ENCODE peak calls at places on chromosome 1, in ten cellular contexts. T is esophagus squamous epithelium, Z is spleen, S is stomach, R is prostate gland, B is endothelial cell of umbilical vein, F is IMR-90, V is heart left ventricle, L is upper lobe of left lung, N is A549. A is an unnamed sample.

GRCh38 chr1:156760092-156760795 is 7.1 kb upstream of the PRCC start:
- DNase-seq in T (no peak), Z (no peak), S (no peak), R (no peak), B (no peak), F (no peak), V (no peak), L (no peak), N (no peak), A (no peak)

GRCh38 chr1:10530756-10531155 is 56.0 kb downstream of the PEX14 start:
- DNase-seq in T (no peak), Z (no peak), S (no peak), R (no peak), B (no peak), F (peak; percentile 79), V (no peak), L (no peak), N (no peak), A (no peak)

GRCh38 chr1:219443763-219444162 is 169.1 kb downstream of the ZC3H11B start:
- DNase-seq in T (no peak), Z (no peak), S (no peak), R (no peak), B (no peak), F (peak; percentile 46), V (no peak), L (no peak), N (no peak), A (no peak)

GRCh38 chr1:167093863-167094516 is at the start of gene STYXL2:
- DNase-seq in T (no peak), Z (no peak), S (no peak), R (no peak), B (no peak), F (no peak), V (peak; percentile 74), L (no peak), N (no peak), A (no peak)

GRCh38 chr1:26833432-26834405 is 7.2 kb downstream of the ZDHHC18 start:
- DNase-seq in T (peak; percentile 48), Z (peak; percentile 97), S (peak; percentile 64), R (no peak), B (no peak), F (no peak), V (peak; percentile 57), L (peak; percentile 83), N (no peak), A (peak; percentile 76)

GRCh38 chr1:230278871-230279582 is 147.1 kb downstream of the PGBD5 start:
- DNase-seq in T (no peak), Z (peak; percentile 70), S (no peak), R (no peak), B (no peak), F (no peak), V (no peak), L (peak; percentile 11), N (no peak), A (no peak)

GRCh38 chr1:29824478-29825273 is 588.4 kb downstream of the PTPRU start:
- DNase-seq in T (no peak), Z (peak; percentile 33), S (peak; percentile 11), R (no peak), B (no peak), F (no peak), V (no peak), L (no peak), N (no peak), A (no peak)

GRCh38 chr1:62437273-62437945 is 560 bp downstream of the USP1 start:
- DNase-seq in T (no peak), Z (no peak), S (no peak), R (peak; percentile 49), B (no peak), F (no peak), V (no peak), L (no peak), N (no peak), A (peak; percentile 51)

GRCh38 chr1:60867782-60868181 is 214.6 kb upstream of the NFIA start:
- DNase-seq in T (no peak), Z (no peak), S (no peak), R (no peak), B (no peak), F (no peak), V (no peak), L (no peak), N (no peak), A (no peak)

GRCh38 chr1:51532853-51533252 is 13.8 kb upstream of the EPS15 start:
- DNase-seq in T (no peak), Z (no peak), S (no peak), R (no peak), B (no peak), F (no peak), V (no peak), L (no peak), N (no peak), A (no peak)

GRCh38 chr1:111289371-111289770 is 1.3 kb upstream of the CHIA start:
- DNase-seq in T (no peak), Z (no peak), S (no peak), R (no peak), B (no peak), F (no peak), V (no peak), L (no peak), N (no peak), A (no peak)

GRCh38 chr1:246907472-246907871 is 24.3 kb downstream of the AHCTF1 start:
- DNase-seq in T (no peak), Z (no peak), S (no peak), R (peak; percentile 14), B (peak; percentile 63), F (peak; percentile 72), V (no peak), L (no peak), N (peak; percentile 51), A (peak; percentile 63)

GRCh38 chr1:217134857-217135568 is 411.8 kb upstream of the ESRRG start:
- DNase-seq in T (no peak), Z (no peak), S (no peak), R (no peak), B (no peak), F (peak; percentile 4), V (peak; percentile 36), L (no peak), N (peak; percentile 14), A (no peak)

GRCh38 chr1:21604208-21604957 is 64.8 kb downstream of the RAP1GAP start:
- DNase-seq in T (no peak), Z (no peak), S (no peak), R (no peak), B (no peak), F (peak; percentile 38), V (no peak), L (no peak), N (no peak), A (no peak)

GRCh38 chr1:6962390-6962955 is 177.2 kb downstream of the CAMTA1 start:
- DNase-seq in T (no peak), Z (no peak), S (peak; percentile 31), R (no peak), B (no peak), F (no peak), V (peak; percentile 76), L (no peak), N (peak; percentile 98), A (no peak)

GRCh38 chr1:151993734-151994496 is at the start of gene S100A10:
- DNase-seq in T (peak; percentile 35), Z (peak; percentile 93), S (peak; percentile 79), R (peak; percentile 70), B (peak; percentile 67), F (peak; percentile 68), V (peak; percentile 88), L (peak; percentile 82), N (peak; percentile 88), A (peak; percentile 86)

DNA sequence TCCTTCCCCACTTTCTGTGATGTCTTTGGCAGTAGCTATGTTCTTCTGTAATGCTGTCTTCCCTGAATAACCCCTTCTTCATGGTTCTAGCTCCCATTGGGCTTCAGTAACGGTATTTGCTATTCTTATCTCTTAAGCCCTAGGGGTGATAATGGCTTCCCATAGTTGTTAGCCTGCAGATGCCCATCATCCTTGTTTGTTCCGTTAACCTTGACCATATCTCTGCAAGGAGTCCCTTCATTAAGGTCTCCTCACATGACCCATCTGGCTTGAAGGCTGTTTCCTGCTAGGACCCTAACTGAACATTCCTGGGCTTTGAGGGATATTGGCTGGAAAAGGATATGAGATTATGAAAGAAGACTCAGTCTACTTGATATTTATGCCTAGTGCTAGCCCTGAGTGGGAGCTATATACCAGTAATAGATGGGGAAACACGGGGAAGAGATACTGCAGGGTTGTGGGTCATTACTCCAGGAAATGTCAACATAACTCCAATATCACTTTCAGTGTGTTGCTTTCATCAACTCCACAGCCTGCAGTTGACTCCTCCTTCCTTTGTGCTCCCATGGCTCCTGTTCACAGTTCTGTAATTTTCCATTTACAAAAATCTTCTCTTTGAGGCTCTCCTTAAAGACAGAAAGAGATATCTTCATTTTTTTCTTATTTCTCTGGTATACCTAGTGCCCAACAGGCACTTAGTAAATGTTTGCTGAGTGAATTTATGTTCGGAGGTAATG is 2.5 kb downstream of the MR1 start:
- DNase-seq in T (no peak), Z (no peak), S (no peak), R (no peak), B (no peak), F (no peak), V (no peak), L (no peak), N (no peak), A (no peak)
- H3K4me3 ChIP-seq in T (no peak overlapping the region), Z (no peak overlapping the region), S (no peak overlapping the region), R (no peak overlapping the region), B (no peak overlapping the region), F (no peak overlapping the region), V (no peak overlapping the region), L (no peak overlapping the region), N (no peak overlapping the region), A (no peak overlapping the region)

GRCh38 chr1:205766570-205766969 is 8.7 kb downstream of the RAB29 start:
- DNase-seq in T (no peak), Z (no peak), S (no peak), R (no peak), B (no peak), F (no peak), V (no peak), L (no peak), N (no peak), A (no peak)
- TF ChIP-seq CTCF in T (no peak), Z (no peak), S (no peak), R (no peak), B (no peak), F (no peak), V (no peak), L (no peak), N (no peak), A (no peak)

GRCh38 chr1:9128520-9129371 is at the start of gene GPR157:
- DNase-seq in T (peak; percentile 60), Z (peak; percentile 97), S (peak; percentile 94), R (peak; percentile 91), B (peak; percentile 70), F (peak; percentile 61), V (peak; percentile 93), L (peak; percentile 95), N (peak; percentile 85), A (peak; percentile 81)
- TF ChIP-seq POLR2A in T (peak; percentile 10), Z (no peak), S (no peak), R (peak; percentile 79), B (peak; percentile 78), F (no peak), V (peak; percentile 86), L (peak; percentile 90), N (peak; percentile 81), A (peak; percentile 36)

DNA sequence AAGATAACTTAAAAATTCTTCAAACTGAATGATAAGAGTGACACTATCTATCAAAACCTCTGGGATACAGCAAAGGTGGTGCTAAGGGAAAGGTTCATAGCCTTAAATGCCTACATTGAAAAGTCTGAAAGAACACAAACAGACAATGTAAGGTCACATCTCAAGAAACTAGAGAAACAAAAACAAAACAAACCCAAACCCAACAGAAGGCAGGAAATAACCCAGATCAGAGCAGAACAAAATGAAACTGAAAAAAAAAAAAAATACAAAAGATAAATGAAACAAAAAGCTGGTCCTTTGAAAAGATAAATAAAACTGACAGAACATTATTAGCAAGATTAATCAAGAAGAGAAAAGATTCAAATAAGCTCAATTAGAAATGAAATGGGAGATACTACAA is 6.8 kb downstream of the ODF2L start:
- DNase-seq in T (no peak), Z (no peak), S (no peak), R (no peak), B (peak; percentile 21), F (no peak), V (no peak), L (no peak), N (no peak), A (no peak)
- H3K4me3 ChIP-seq in T (no peak overlapping the region), Z (no peak overlapping the region), S (no peak overlapping the region), R (no peak overlapping the region), B (no peak overlapping the region), F (no peak overlapping the region), V (no peak overlapping the region), L (no peak overlapping the region), N (no peak overlapping the region), A (no peak overlapping the region)